ENCODE peak calls at places on chromosomes 2 and 18, in seven cellular contexts. R is HT-29; B is HT1080; Q is putamen; A is stimulated activated CD4-positive, alpha-beta T cell treated with anti-CD3 and anti-CD28 coated beads, Interleukin-4, amount 100 ng/mL, for 4 hours; J is MCF 10A; L is GM23338. S is an unnamed sample.

GRCh38 chr2:120319686-120320317 is 26.1 kb upstream of the INHBB start:
- DNase-seq in J (no peak), Q (no peak), L (no peak), R (no peak), A (no peak), B (no peak), S (no peak)

GRCh38 chr2:152228215-152228614 is 52.7 kb upstream of the STAM2 start:
- DNase-seq in A (no peak), R (no peak), B (no peak), Q (no peak), J (no peak), L (no peak), S (no peak)

GRCh38 chr2:231554327-231554726 is 24.1 kb upstream of the NMUR1 start:
- DNase-seq in Q (no peak), R (no peak), L (no peak), J (no peak), A (no peak), B (no peak), S (no peak)

GRCh38 chr2:159069229-159069628 is 100.8 kb downstream of the TANC1 start:
- DNase-seq in R (no peak), L (no peak), Q (no peak), B (no peak), J (no peak), A (no peak), S (no peak)

GRCh38 chr2:147355706-147356105 is 489.1 kb upstream of the ACVR2A start:
- DNase-seq in A (no peak), Q (no peak), L (peak), B (no peak), J (peak), R (no peak), S (no peak)

GRCh38 chr18:21672868-21673267 is 31.7 kb downstream of the ABHD3 start:
- DNase-seq in L (no peak), J (peak), B (peak), Q (no peak), A (no peak), R (no peak), S (peak)

GRCh38 chr2:1168856-1169255 is 218.2 kb downstream of the SNTG2 start:
- DNase-seq in A (no peak), L (no peak), Q (no peak), R (no peak), J (no peak), B (no peak), S (no peak)

GRCh38 chr18:79933765-79934164 is 17.7 kb downstream of the SLC66A2 start:
- DNase-seq in Q (no peak), J (no peak), B (no peak), R (no peak), A (no peak), L (peak), S (no peak)

GRCh38 chr2:69936913-69937312 is 22.0 kb downstream of the MXD1 start:
- DNase-seq in R (no peak), Q (no peak), J (no peak), A (no peak), L (peak), B (no peak), S (no peak)

GRCh38 chr2:5995832-5996231 is 303.6 kb downstream of the SOX11 start:
- DNase-seq in Q (no peak), J (no peak), R (no peak), A (no peak), B (no peak), L (no peak), S (no peak)

GRCh38 chr2:15189236-15189635 is 371.9 kb downstream of the NBAS start:
- DNase-seq in Q (no peak), R (no peak), L (peak), B (no peak), A (no peak), J (no peak), S (no peak)

GRCh38 chr18:54222922-54223567 is 1.4 kb downstream of the MBD2 start:
- DNase-seq in J (no peak), Q (no peak), R (no peak), B (no peak), A (peak), L (no peak), S (no peak)

GRCh38 chr2:30691948-30692828 is 115.1 kb downstream of the CAPN13 start:
- DNase-seq in L (no peak), R (peak), J (peak), Q (no peak), A (no peak), B (no peak), S (no peak)

GRCh38 chr2:120177011-120177621 is 46.1 kb downstream of the TMEM185B start:
- DNase-seq in R (no peak), L (peak), J (peak), B (no peak), Q (no peak), A (peak), S (no peak)

GRCh38 chr2:174121612-174122011 is 126.7 kb downstream of the OLA1 start:
- DNase-seq in Q (no peak), R (no peak), B (no peak), L (peak), J (peak), A (no peak), S (no peak)

GRCh38 chr2:113887393-113887792 is 2.5 kb upstream of the ACTR3 start:
- DNase-seq in J (no peak), B (no peak), Q (no peak), R (no peak), L (no peak), A (no peak), S (no peak)

GRCh38 chr2:219570194-219570923 is 980 bp downstream of the OBSL1 start:
- DNase-seq in L (peak), R (no peak), J (peak), Q (no peak), B (no peak), A (no peak), S (no peak)

GRCh38 chr2:108460345-108461037 is 11.5 kb downstream of the GCC2 start:
- DNase-seq in L (no peak), R (no peak), J (no peak), A (no peak), Q (no peak), B (no peak), S (no peak)

GRCh38 chr2:128474014-128474961 is 155.6 kb upstream of the HS6ST1 start:
- DNase-seq in Q (no peak), B (no peak), L (no peak), A (no peak), R (no peak), J (no peak), S (no peak)

GRCh38 chr2:55843096-55843991 is 80.2 kb downstream of the EFEMP1 start:
- DNase-seq in R (peak), A (no peak), J (peak), B (peak), L (no peak), Q (no peak), S (no peak)

GRCh38 chr2:173191601-173192000 is 116.0 kb downstream of the MAP3K20 start:
- DNase-seq in A (no peak), L (peak), Q (no peak), R (peak), J (peak), B (peak), S (no peak)

GRCh38 chr18:41058351-41059125 is 896.5 kb upstream of the PIK3C3 start:
- DNase-seq in A (no peak), B (no peak), J (no peak), R (no peak), L (no peak), Q (no peak), S (no peak)

S was measured in BE2C.